ENCODE peak calls at places on chromosomes 3 and 15, in nine cellular contexts. W is left lobe of liver, Q is prostate gland, F is NCI-H1105 treated with DMSO at 0.1 percent for 48 hours, J is HFFc6, N is cardiac fibroblast, K is fibroblast of pulmonary artery, T is EL, Y is GOT3. I is an unnamed sample.

GRCh38 chr3:183244219-183244618 is 8.8 kb upstream of the B3GNT5 start:
- DNase-seq in W (no peak), Y (no peak), K (peak; percentile 77), Q (no peak), J (no peak), N (peak; percentile 73), F (no peak), T (peak; percentile 66), I (peak; percentile 88)

GRCh38 chr3:171383206-171384018 is 76.8 kb downstream of the TNIK start:
- DNase-seq in F (no peak), K (peak; percentile 79), Y (no peak), T (peak; percentile 50), J (peak; percentile 35), W (no peak), Q (no peak), N (peak; percentile 76), I (peak; percentile 92)

GRCh38 chr3:46110701-46111493 is 83.6 kb upstream of the XCR1 start:
- DNase-seq in Y (peak; percentile 36), W (peak; percentile 47), Q (no peak), J (peak; percentile 89), F (peak; percentile 64), T (peak; percentile 96), K (peak; percentile 67), N (peak; percentile 86), I (no peak)

GRCh38 chr3:132083583-132084372 is 49.0 kb upstream of the CPNE4 start:
- DNase-seq in T (peak; percentile 50), F (no peak), Q (no peak), Y (no peak), K (peak; percentile 93), N (peak; percentile 81), J (peak; percentile 16), W (no peak), I (no peak)

GRCh38 chr15:68782589-68783161 is 38.0 kb downstream of the ANP32A start:
- DNase-seq in J (no peak), W (no peak), Y (no peak), T (no peak), F (no peak), Q (no peak), N (no peak), K (no peak), I (no peak)

GRCh38 chr15:81877533-81878227 is 168.1 kb downstream of the MEX3B start:
- DNase-seq in J (no peak), Y (no peak), T (no peak), W (no peak), K (no peak), Q (no peak), N (no peak), F (no peak), I (no peak)

GRCh38 chr15:77016321-77016695 is 21.4 kb downstream of the PSTPIP1 start:
- DNase-seq in W (no peak), K (no peak), F (no peak), Q (no peak), N (no peak), Y (no peak), J (no peak), T (no peak), I (no peak)

GRCh38 chr3:190012314-190012782 is 108.3 kb downstream of the P3H2 start:
- DNase-seq in Q (no peak), F (no peak), J (peak; percentile 35), K (peak; percentile 39), T (peak; percentile 75), Y (no peak), W (no peak), N (peak; percentile 28), I (no peak)

GRCh38 chr15:75104804-75105557 is 81.6 kb downstream of the PPCDC start:
- DNase-seq in N (peak; percentile 93), Y (peak; percentile 16), W (peak; percentile 48), Q (no peak), F (no peak), T (peak; percentile 94), K (peak; percentile 95), J (peak; percentile 97), I (peak; percentile 72)

GRCh38 chr15:52709172-52709979 is 30.2 kb upstream of the ATOSA start:
- DNase-seq in W (peak; percentile 87), Y (no peak), J (no peak), Q (no peak), F (no peak), K (no peak), T (no peak), N (no peak), I (no peak)

GRCh38 chr15:76432604-76433003 is 96.0 kb downstream of the ISL2 start:
- DNase-seq in N (no peak), K (no peak), W (no peak), J (no peak), Y (no peak), T (no peak), Q (no peak), F (no peak), I (no peak)

GRCh38 chr3:56904526-56905245 is 102.9 kb upstream of the ARHGEF3 start:
- DNase-seq in J (no peak), Q (no peak), Y (no peak), N (no peak), F (no peak), T (no peak), K (no peak), W (no peak), I (peak; percentile 48)

GRCh38 chr3:75951941-75952340 is 166.6 kb upstream of the ZNF717 start:
- DNase-seq in K (no peak), F (no peak), W (no peak), T (no peak), J (no peak), N (no peak), Y (no peak), Q (no peak), I (no peak)